ENCODE peak calls at places on chromosomes 11 and 22, in seven cellular contexts. U is tibial nerve; R is CD4-positive, CD25-positive, alpha-beta regulatory T cell; B is esophagus squamous epithelium; F is Caco-2; V is aorta; K is tibial artery. C is an unnamed sample.

GRCh38 chr11:117704416-117705150 is 92.4 kb downstream of the DSCAML1 start:
- DNase-seq in B (no peak), V (no peak), R (no peak), K (peak; percentile 6), F (no peak), U (no peak), C (peak; percentile 7)

GRCh38 chr22:39932918-39933649 is 27.1 kb upstream of the TMA7B start:
- DNase-seq in B (no peak), R (peak; percentile 37), K (no peak), V (no peak), U (no peak), F (peak; percentile 53), C (peak; percentile 48)

GRCh38 chr11:15901046-15901445 is 455.3 kb downstream of the SOX6 start:
- DNase-seq in B (no peak), F (peak; percentile 14), U (no peak), R (no peak), K (no peak), V (no peak), C (no peak)

GRCh38 chr11:27201454-27202302 is 161.1 kb downstream of the BBOX1 start:
- DNase-seq in R (no peak), V (peak; percentile 85), B (peak; percentile 13), U (peak; percentile 79), K (no peak), F (peak; percentile 89), C (peak; percentile 74)

GRCh38 chr11:66663741-66664296 is 13.9 kb downstream of the RBM4B start:
- DNase-seq in V (no peak), B (no peak), R (no peak), K (no peak), F (no peak), U (no peak), C (no peak)

GRCh38 chr11:120431633-120432032 is 79.9 kb upstream of the GRIK4 start:
- DNase-seq in V (no peak), K (no peak), B (no peak), U (no peak), R (no peak), F (peak; percentile 57), C (no peak)

GRCh38 chr11:24457985-24458384 is 38.9 kb upstream of the LUZP2 start:
- DNase-seq in R (no peak), B (no peak), F (peak; percentile 2), U (no peak), V (no peak), K (no peak), C (no peak)

GRCh38 chr11:67404515-67405195 is 772 bp downstream of the TBC1D10C start:
- DNase-seq in B (no peak), K (no peak), F (no peak), R (no peak), V (no peak), U (no peak), C (no peak)

GRCh38 chr11:65778431-65778900 is 2.3 kb downstream of the AP5B1 start:
- DNase-seq in R (no peak), V (peak; percentile 74), K (peak; percentile 65), F (no peak), U (no peak), B (no peak), C (no peak)

GRCh38 chr22:49528420-49528720 is 299.3 kb downstream of the BRD1 start:
- DNase-seq in K (no peak), F (no peak), R (no peak), B (no peak), U (no peak), V (peak; percentile 45), C (no peak)

GRCh38 chr22:28986366-28986765 is 75.3 kb downstream of the C22orf31 start:
- DNase-seq in U (no peak), F (peak; percentile 44), K (no peak), R (no peak), B (no peak), V (no peak), C (no peak)

GRCh38 chr11:60377737-60378136 is 595 bp upstream of the MS4A7 start:
- DNase-seq in U (peak; percentile 18), B (no peak), R (no peak), K (peak; percentile 81), V (no peak), F (no peak), C (no peak)

GRCh38 chr11:1841511-1842148 is 2.8 kb downstream of the TNNI2 start:
- DNase-seq in B (no peak), V (no peak), F (no peak), K (no peak), R (no peak), U (no peak), C (no peak)

GRCh38 chr11:7524831-7525230 is 11.0 kb downstream of the PPFIBP2 start:
- DNase-seq in U (no peak), B (no peak), F (no peak), V (no peak), R (no peak), K (no peak), C (peak; percentile 37)

GRCh38 chr22:46966846-46967245 is 204.4 kb downstream of the TBC1D22A start:
- DNase-seq in F (no peak), K (no peak), U (no peak), V (no peak), B (no peak), R (no peak), C (no peak)

GRCh38 chr22:12601870-12602779 is 2925.9 kb upstream of the OR11H1 start:
- DNase-seq in K (peak; percentile 68), F (no peak), R (peak; percentile 6), U (no peak), V (peak; percentile 80), B (no peak), C (no peak)

GRCh38 chr22:49017769-49018330 is 809.8 kb downstream of the BRD1 start:
- DNase-seq in B (no peak), K (peak; percentile 53), R (no peak), V (peak; percentile 32), F (no peak), U (peak; percentile 8), C (no peak)

GRCh38 chr11:1559103-1559951 is 12.7 kb downstream of the DUSP8 start:
- DNase-seq in U (peak; percentile 72), F (no peak), V (peak; percentile 98), B (no peak), R (no peak), K (peak; percentile 99), C (peak; percentile 60)

GRCh38 chr11:66331542-66332370 is 4.5 kb downstream of the RIN1 start:
- DNase-seq in U (no peak), V (peak; percentile 55), B (no peak), R (no peak), F (no peak), K (no peak), C (no peak)

GRCh38 chr22:36252754-36253522 is at the start of gene APOL1:
- DNase-seq in U (no peak), R (peak; percentile 14), V (no peak), F (no peak), K (no peak), B (no peak), C (no peak)

GRCh38 chr11:45217991-45218390 is 68.2 kb downstream of the SYT13 start:
- DNase-seq in B (no peak), U (no peak), R (no peak), V (no peak), K (no peak), F (no peak), C (no peak)

GRCh38 chr11:94305146-94305545 is 766 bp downstream of the IZUMO1R start:
- DNase-seq in R (no peak), F (no peak), K (no peak), B (no peak), U (no peak), V (no peak), C (no peak)

GRCh38 chr22:41931701-41932269 is 5.2 kb upstream of the TNFRSF13C start:
- DNase-seq in F (no peak), V (no peak), B (no peak), R (no peak), K (no peak), U (no peak), C (peak; percentile 17)

GRCh38 chr11:109405671-109406070 is 16.3 kb upstream of the C11orf87 start:
- DNase-seq in F (no peak), B (no peak), R (no peak), U (no peak), V (no peak), K (no peak), C (no peak)

GRCh38 chr11:1693327-1694063 is 3.5 kb upstream of the KRTAP5-6 start:
- DNase-seq in B (no peak), R (peak; percentile 56), U (peak; percentile 59), F (peak; percentile 95), K (peak; percentile 81), V (peak; percentile 92), C (peak; percentile 79)

GRCh38 chr11:116240661-116241060 is 532.1 kb downstream of the BUD13 start:
- DNase-seq in F (no peak), U (no peak), V (no peak), K (no peak), B (no peak), R (no peak), C (no peak)

GRCh38 chr11:116243975-116244374 is 528.8 kb downstream of the BUD13 start:
- DNase-seq in V (no peak), U (no peak), R (no peak), B (no peak), F (no peak), K (no peak), C (no peak)

GRCh38 chr11:116249561-116249960 is 523.2 kb downstream of the BUD13 start:
- DNase-seq in R (no peak), K (no peak), F (peak; percentile 22), U (no peak), B (no peak), V (no peak), C (no peak)

GRCh38 chr11:116244889-116245288 is 527.9 kb downstream of the BUD13 start:
- DNase-seq in V (no peak), B (no peak), R (no peak), U (no peak), K (no peak), F (no peak), C (no peak)

DNA sequence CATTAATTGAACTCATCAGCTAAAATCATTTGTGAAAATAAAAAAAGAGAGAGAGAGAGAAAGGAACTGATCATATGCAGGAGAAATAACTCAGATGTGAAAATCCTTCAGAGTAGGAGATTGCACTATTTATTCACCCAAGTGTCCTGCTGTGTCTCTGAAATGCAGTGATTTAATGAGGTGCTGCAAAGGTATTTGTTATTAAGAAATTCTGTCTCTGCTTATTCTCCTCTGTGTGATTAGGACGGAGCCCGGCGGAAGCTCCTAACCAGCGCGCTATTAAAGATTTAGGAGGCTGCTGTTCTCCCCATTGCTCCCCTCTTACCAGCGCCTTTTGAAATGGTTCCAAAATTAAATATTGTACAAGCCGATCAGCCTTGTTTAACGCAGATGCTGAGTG is 528.4 kb downstream of the BUD13 start:
- DNase-seq in V (no peak), R (no peak), K (no peak), U (no peak), B (no peak), F (no peak), C (no peak)
- H3K27me3 ChIP-seq in V (no peaks in the 10 kb centered on the region), R (no peaks in the 10 kb centered on the region), K (no peaks in the 10 kb centered on the region), U (no peaks in the 10 kb centered on the region), B (no peaks in the 10 kb centered on the region), F (no peaks in the 10 kb centered on the region), C (no peaks in the 10 kb centered on the region)

GRCh38 chr11:57332694-57333440 is 2.8 kb downstream of the SSRP1 start:
- DNase-seq in V (no peak), K (no peak), F (no peak), R (no peak), B (no peak), U (no peak), C (no peak)
- H3K4me1 ChIP-seq in V (peaks cover 2% of the 10 kb centered on the region), K (no peaks in the 10 kb centered on the region), F (peaks cover 16% of the 10 kb centered on the region), R (peaks cover 17% of the 10 kb centered on the region), B (peaks cover 10% of the 10 kb centered on the region), U (peaks cover 7% of the 10 kb centered on the region), C (peaks cover 2% of the 10 kb centered on the region)

GRCh38 chr11:47523491-47524199 is 29.3 kb downstream of the CELF1 start:
- DNase-seq in B (no peak), F (peak; percentile 19), K (no peak), U (peak; percentile 24), V (no peak), R (peak; percentile 14), C (no peak)
- H3K4me3 ChIP-seq in B (peak overlapping the region; percentile 49), F (no peak overlapping the region), K (peak overlapping the region; percentile 35), U (no peak overlapping the region), V (no peak overlapping the region), R (peak overlapping the region; percentile 65), C (no peak overlapping the region)

GRCh38 chr22:44907765-44908737 is 101.8 kb downstream of the PHF21B start:
- DNase-seq in B (no peak), F (no peak), K (peak; percentile 37), V (no peak), U (no peak), R (no peak), C (no peak)
- H3K27me3 ChIP-seq in B (no peaks in the 10 kb centered on the region), F (no peaks in the 10 kb centered on the region), K (peaks cover 9% of the 10 kb centered on the region), V (no peaks in the 10 kb centered on the region), U (no peaks in the 10 kb centered on the region), R (no peaks in the 10 kb centered on the region), C (no peaks in the 10 kb centered on the region)

C was measured in BE2C.